ENCODE peak calls at places on chromosomes 4 and X, in five cellular contexts. One of them, this sample, is unnamed.

GRCh38 chrX:130155564-130155963 is 10.1 kb downstream of the AIFM1 start:
- DNase-seq in activated CD4-positive, alpha-beta T cell treated with anti-CD3 and anti-CD28 coated beads, Interleukin-2, amount 10 ng/mL, durations not matched to agents 7 days and 5 days: no peak
- DNase-seq in EH: no peak
- DNase-seq in retina: no peak
- DNase-seq in WTC11: no peak
- DNase-seq in this sample: no peak

GRCh38 chrX:63058204-63058603 is 292.9 kb downstream of the SPIN4 start:
- DNase-seq in activated CD4-positive, alpha-beta T cell treated with anti-CD3 and anti-CD28 coated beads, Interleukin-2, amount 10 ng/mL, durations not matched to agents 7 days and 5 days: no peak
- DNase-seq in EH: no peak
- DNase-seq in WTC11: no peak
- DNase-seq in retina: no peak
- DNase-seq in this sample: no peak

GRCh38 chr4:19982556-19982955 is 269.1 kb upstream of the SLIT2 start:
- DNase-seq in retina: no peak
- DNase-seq in WTC11: no peak
- DNase-seq in EH: peak
- DNase-seq in activated CD4-positive, alpha-beta T cell treated with anti-CD3 and anti-CD28 coated beads, Interleukin-2, amount 10 ng/mL, durations not matched to agents 7 days and 5 days: no peak
- DNase-seq in this sample: peak

GRCh38 chr4:126843492-126844067 is 789.2 kb upstream of the INTU start:
- DNase-seq in activated CD4-positive, alpha-beta T cell treated with anti-CD3 and anti-CD28 coated beads, Interleukin-2, amount 10 ng/mL, durations not matched to agents 7 days and 5 days: no peak
- DNase-seq in EH: no peak
- DNase-seq in retina: no peak
- DNase-seq in WTC11: no peak
- DNase-seq in this sample: no peak

GRCh38 chr4:40525811-40526598 is 103.7 kb downstream of the RBM47 start:
- DNase-seq in WTC11: peak
- DNase-seq in EH: peak
- DNase-seq in retina: no peak
- DNase-seq in activated CD4-positive, alpha-beta T cell treated with anti-CD3 and anti-CD28 coated beads, Interleukin-2, amount 10 ng/mL, durations not matched to agents 7 days and 5 days: no peak
- DNase-seq in this sample: peak

GRCh38 chr4:108324450-108324849 is 155.7 kb upstream of the LEF1 start:
- DNase-seq in activated CD4-positive, alpha-beta T cell treated with anti-CD3 and anti-CD28 coated beads, Interleukin-2, amount 10 ng/mL, durations not matched to agents 7 days and 5 days: no peak
- DNase-seq in retina: no peak
- DNase-seq in EH: no peak
- DNase-seq in WTC11: no peak
- DNase-seq in this sample: no peak

GRCh38 chrX:102832661-102833060 is 104.4 kb upstream of the RAB40AL start:
- DNase-seq in activated CD4-positive, alpha-beta T cell treated with anti-CD3 and anti-CD28 coated beads, Interleukin-2, amount 10 ng/mL, durations not matched to agents 7 days and 5 days: no peak
- DNase-seq in EH: peak
- DNase-seq in retina: no peak
- DNase-seq in WTC11: no peak
- DNase-seq in this sample: peak

GRCh38 chr4:182855312-182855711 is 61.9 kb downstream of the DCTD start:
- DNase-seq in activated CD4-positive, alpha-beta T cell treated with anti-CD3 and anti-CD28 coated beads, Interleukin-2, amount 10 ng/mL, durations not matched to agents 7 days and 5 days: no peak
- DNase-seq in retina: no peak
- DNase-seq in WTC11: no peak
- DNase-seq in EH: no peak
- DNase-seq in this sample: no peak

GRCh38 chr4:15777697-15778096 is 431 bp upstream of the CD38 start:
- DNase-seq in EH: no peak
- DNase-seq in WTC11: no peak
- DNase-seq in retina: peak
- DNase-seq in activated CD4-positive, alpha-beta T cell treated with anti-CD3 and anti-CD28 coated beads, Interleukin-2, amount 10 ng/mL, durations not matched to agents 7 days and 5 days: no peak
- DNase-seq in this sample: no peak

GRCh38 chr4:151865327-151865726 is 104.5 kb upstream of the GATB start:
- DNase-seq in retina: no peak
- DNase-seq in EH: peak
- DNase-seq in activated CD4-positive, alpha-beta T cell treated with anti-CD3 and anti-CD28 coated beads, Interleukin-2, amount 10 ng/mL, durations not matched to agents 7 days and 5 days: no peak
- DNase-seq in WTC11: no peak
- DNase-seq in this sample: no peak

GRCh38 chr4:129239088-129239487 is 143.1 kb downstream of the C4orf33 start:
- DNase-seq in WTC11: no peak
- DNase-seq in EH: no peak
- DNase-seq in activated CD4-positive, alpha-beta T cell treated with anti-CD3 and anti-CD28 coated beads, Interleukin-2, amount 10 ng/mL, durations not matched to agents 7 days and 5 days: no peak
- DNase-seq in retina: no peak
- DNase-seq in this sample: no peak

GRCh38 chrX:11724122-11725017 is 33.7 kb upstream of the MSL3 start:
- DNase-seq in retina: peak
- DNase-seq in activated CD4-positive, alpha-beta T cell treated with anti-CD3 and anti-CD28 coated beads, Interleukin-2, amount 10 ng/mL, durations not matched to agents 7 days and 5 days: peak
- DNase-seq in EH: peak
- DNase-seq in WTC11: no peak
- DNase-seq in this sample: peak

GRCh38 chr4:158581161-158581560 is 59.5 kb downstream of the RXFP1 start:
- DNase-seq in activated CD4-positive, alpha-beta T cell treated with anti-CD3 and anti-CD28 coated beads, Interleukin-2, amount 10 ng/mL, durations not matched to agents 7 days and 5 days: no peak
- DNase-seq in EH: peak
- DNase-seq in WTC11: no peak
- DNase-seq in retina: no peak
- DNase-seq in this sample: peak

GRCh38 chr4:2280531-2281300 is 18.8 kb upstream of the MXD4 start:
- DNase-seq in EH: peak
- DNase-seq in WTC11: no peak
- DNase-seq in activated CD4-positive, alpha-beta T cell treated with anti-CD3 and anti-CD28 coated beads, Interleukin-2, amount 10 ng/mL, durations not matched to agents 7 days and 5 days: no peak
- DNase-seq in retina: no peak
- DNase-seq in this sample: no peak

This sample was measured in IMR-90.